ENCODE peak calls at places on chromosomes 13 and 19, in seven cellular contexts. L is stimulated activated CD4-positive, alpha-beta T cell treated with anti-CD3 and anti-CD28 coated beads, TNF-alpha, amount 100 ng/mL, for 4 hours; N is H54; C is GM12865; J is nephron progenitor cell; Y is left cardiac atrium; F is breast epithelium. T is an unnamed sample.

GRCh38 chr13:80070024-80070703 is 270.8 kb downstream of the SPRY2 start:
- DNase-seq in L (no peak), N (no peak), C (no peak), J (no peak), Y (no peak), F (no peak), T (no peak)

GRCh38 chr13:24630851-24631341 is 49.3 kb upstream of the ATP12A start:
- DNase-seq in L (no peak), N (no peak), C (no peak), J (no peak), Y (no peak), F (no peak), T (no peak)

GRCh38 chr13:100954430-100955361 is 280.1 kb upstream of the TMTC4 start:
- DNase-seq in L (no peak), N (no peak), C (no peak), J (no peak), Y (no peak), F (no peak), T (no peak)

GRCh38 chr13:99614465-99614885 is 113.2 kb downstream of the TM9SF2 start:
- DNase-seq in L (peak), N (peak), C (peak), J (no peak), Y (no peak), F (peak), T (no peak)

GRCh38 chr13:26619321-26619720 is 61.8 kb downstream of the WASF3 start:
- DNase-seq in L (no peak), N (peak), C (no peak), J (no peak), Y (no peak), F (no peak), T (no peak)

GRCh38 chr19:926595-927043 is 784 bp downstream of the ARID3A start:
- DNase-seq in L (no peak), N (no peak), C (peak), J (peak), Y (peak), F (no peak), T (peak)

GRCh38 chr13:39886336-39886735 is 230.9 kb downstream of the COG6 start:
- DNase-seq in L (no peak), N (no peak), C (no peak), J (no peak), Y (no peak), F (no peak), T (no peak)

GRCh38 chr13:43444085-43444484 is 342.7 kb downstream of the ENOX1 start:
- DNase-seq in L (no peak), N (no peak), C (no peak), J (no peak), Y (no peak), F (no peak), T (no peak)

GRCh38 chr19:51637362-51637978 is 7.3 kb upstream of the SIGLEC5 start:
- DNase-seq in L (no peak), N (no peak), C (peak), J (no peak), Y (no peak), F (no peak), T (no peak)

GRCh38 chr13:110771194-110771593 is 57.7 kb downstream of the ING1 start:
- DNase-seq in L (no peak), N (no peak), C (peak), J (no peak), Y (no peak), F (no peak), T (no peak)

GRCh38 chr13:60286707-60287106 is 110.3 kb upstream of the TDRD3 start:
- DNase-seq in L (no peak), N (no peak), C (no peak), J (no peak), Y (no peak), F (no peak), T (no peak)

GRCh38 chr13:58953638-58954037 is 1210.1 kb downstream of the DIAPH3 start:
- DNase-seq in L (no peak), N (no peak), C (peak), J (no peak), Y (no peak), F (no peak), T (no peak)

GRCh38 chr19:31350033-31350692 is 927 bp upstream of the TSHZ3 start:
- DNase-seq in L (no peak), N (peak), C (no peak), J (peak), Y (peak), F (no peak), T (peak)

GRCh38 chr13:50882816-50883215 is 26.8 kb upstream of the RNASEH2B start:
- DNase-seq in L (no peak), N (no peak), C (no peak), J (no peak), Y (no peak), F (no peak), T (no peak)

GRCh38 chr19:4908781-4909171 is 525 bp upstream of the UHRF1 start:
- DNase-seq in L (no peak), N (no peak), C (no peak), J (peak), Y (no peak), F (no peak), T (no peak)

GRCh38 chr19:47391510-47392223 is 27.7 kb downstream of the MEIS3 start:
- DNase-seq in L (peak), N (peak), C (peak), J (peak), Y (peak), F (peak), T (peak)

GRCh38 chr19:29283366-29283765 is 70.4 kb upstream of the UQCRFS1 start:
- DNase-seq in L (no peak), N (no peak), C (no peak), J (no peak), Y (no peak), F (no peak), T (no peak)

GRCh38 chr19:36604656-36605100 is 435 bp upstream of the ZNF382 start:
- DNase-seq in L (peak), N (no peak), C (peak), J (peak), Y (peak), F (peak), T (peak)

GRCh38 chr13:103277099-103277498 is 210.9 kb upstream of the SLC10A2 start:
- DNase-seq in L (no peak), N (no peak), C (peak), J (no peak), Y (no peak), F (no peak), T (no peak)

GRCh38 chr13:111215081-111216047 is 100.3 kb downstream of the ARHGEF7 start:
- DNase-seq in L (no peak), N (no peak), C (no peak), J (no peak), Y (no peak), F (no peak), T (peak)

GRCh38 chr13:96822900-96823299 is 171.4 kb downstream of the OXGR1 start:
- DNase-seq in L (no peak), N (peak), C (peak), J (peak), Y (no peak), F (no peak), T (no peak)

GRCh38 chr13:35005051-35005450 is 63.0 kb downstream of the NBEA start:
- DNase-seq in L (no peak), N (no peak), C (no peak), J (no peak), Y (no peak), F (no peak), T (no peak)

GRCh38 chr19:56066152-56067023 is 54.7 kb downstream of the ZNF787 start:
- DNase-seq in L (peak), N (peak), C (peak), J (peak), Y (peak), F (peak), T (peak)

GRCh38 chr13:24274452-24274971 is 34.9 kb upstream of the C1QTNF9 start:
- DNase-seq in L (no peak), N (no peak), C (peak), J (no peak), Y (peak), F (no peak), T (peak)

GRCh38 chr19:30690525-30690924 is 318.3 kb downstream of the ZNF536 start:
- DNase-seq in L (no peak), N (no peak), C (no peak), J (no peak), Y (no peak), F (no peak), T (no peak)

GRCh38 chr19:18900700-18901502 is 4.9 kb upstream of the CERS1 start:
- DNase-seq in L (no peak), N (no peak), C (no peak), J (no peak), Y (no peak), F (no peak), T (no peak)

GRCh38 chr13:106597759-106598395 is 29.9 kb upstream of the ARGLU1 start:
- DNase-seq in L (no peak), N (no peak), C (no peak), J (no peak), Y (no peak), F (no peak), T (no peak)

GRCh38 chr13:66559093-66559492 is 671.0 kb downstream of the PCDH9 start:
- DNase-seq in L (no peak), N (no peak), C (no peak), J (no peak), Y (no peak), F (no peak), T (no peak)

GRCh38 chr19:24159707-24160106 is 72.7 kb downstream of the ZNF254 start:
- DNase-seq in L (no peak), N (no peak), C (peak), J (no peak), Y (no peak), F (no peak), T (no peak)

GRCh38 chr19:45145270-45146189 is 15.3 kb downstream of the NKPD1 start:
- DNase-seq in L (no peak), N (no peak), C (no peak), J (no peak), Y (no peak), F (no peak), T (no peak)

GRCh38 chr13:21741396-21741795 is 70.5 kb downstream of the FGF9 start:
- DNase-seq in L (no peak), N (no peak), C (no peak), J (no peak), Y (no peak), F (no peak), T (no peak)

GRCh38 chr13:101140936-101141335 is 275.4 kb downstream of the NALCN start:
- DNase-seq in L (no peak), N (no peak), C (no peak), J (no peak), Y (no peak), F (no peak), T (no peak)

GRCh38 chr19:3440082-3440481 is 40.2 kb downstream of the SMIM24 start:
- DNase-seq in L (peak), N (peak), C (peak), J (no peak), Y (peak), F (no peak), T (peak)

GRCh38 chr13:110391273-110391672 is 84.2 kb downstream of the COL4A2 start:
- DNase-seq in L (no peak), N (no peak), C (no peak), J (no peak), Y (no peak), F (no peak), T (no peak)

GRCh38 chr13:108734676-108735075 is 105.3 kb downstream of the MYO16 start:
- DNase-seq in L (no peak), N (peak), C (no peak), J (no peak), Y (no peak), F (no peak), T (no peak)

GRCh38 chr19:33376931-33377557 is 3.5 kb downstream of the CEBPG start:
- DNase-seq in L (no peak), N (no peak), C (no peak), J (no peak), Y (no peak), F (no peak), T (no peak)

GRCh38 chr19:28610731-28611130 is 602.2 kb downstream of the UQCRFS1 start:
- DNase-seq in L (no peak), N (no peak), C (no peak), J (no peak), Y (no peak), F (no peak), T (no peak)

GRCh38 chr13:31767175-31767900 is 28.0 kb downstream of the RXFP2 start:
- DNase-seq in L (no peak), N (peak), C (no peak), J (no peak), Y (no peak), F (peak), T (no peak)

GRCh38 chr13:113874579-113875428 is 10.9 kb upstream of the GAS6 start:
- DNase-seq in L (no peak), N (no peak), C (peak), J (no peak), Y (no peak), F (peak), T (no peak)

GRCh38 chr13:51523082-51523518 is 61.2 kb upstream of the WDFY2 start:
- DNase-seq in L (no peak), N (no peak), C (no peak), J (no peak), Y (peak), F (peak), T (peak)

T was measured in Right ventricle myocardium superior.